ENCODE peak calls at places on chromosomes 1 and 21, in ten cellular contexts. One of them, this sample, is unnamed.

GRCh38 chr1:89900791-89901708 is 80.2 kb downstream of the LRRC8D start:
- DNase-seq in fibroblast of the aortic adventitia: no peak
- DNase-seq in AG10803: no peak
- DNase-seq in kidney epithelial cell: no peak
- DNase-seq in WERI-Rb-1: no peak
- DNase-seq in brain microvascular endothelial cell: no peak
- DNase-seq in cardiac muscle cell: peak
- DNase-seq in AG04449: no peak
- DNase-seq in fibroblast of lung: no peak
- DNase-seq in AG04450: no peak
- DNase-seq in this sample: no peak

GRCh38 chr1:240217398-240217797 is 125.7 kb downstream of the FMN2 start:
- DNase-seq in cardiac muscle cell: no peak
- DNase-seq in AG04449: no peak
- DNase-seq in WERI-Rb-1: no peak
- DNase-seq in fibroblast of the aortic adventitia: peak
- DNase-seq in fibroblast of lung: no peak
- DNase-seq in AG04450: no peak
- DNase-seq in kidney epithelial cell: no peak
- DNase-seq in AG10803: peak
- DNase-seq in brain microvascular endothelial cell: no peak
- DNase-seq in this sample: no peak

GRCh38 chr1:234743866-234744581 is 134.0 kb upstream of the IRF2BP2 start:
- DNase-seq in cardiac muscle cell: no peak
- DNase-seq in kidney epithelial cell: no peak
- DNase-seq in fibroblast of the aortic adventitia: peak
- DNase-seq in fibroblast of lung: peak
- DNase-seq in AG10803: no peak
- DNase-seq in AG04450: no peak
- DNase-seq in AG04449: no peak
- DNase-seq in WERI-Rb-1: no peak
- DNase-seq in brain microvascular endothelial cell: peak
- DNase-seq in this sample: peak

GRCh38 chr1:64405833-64406232 is 64.1 kb upstream of the CACHD1 start:
- DNase-seq in kidney epithelial cell: no peak
- DNase-seq in cardiac muscle cell: no peak
- DNase-seq in brain microvascular endothelial cell: no peak
- DNase-seq in AG04450: no peak
- DNase-seq in fibroblast of the aortic adventitia: no peak
- DNase-seq in WERI-Rb-1: no peak
- DNase-seq in fibroblast of lung: no peak
- DNase-seq in AG10803: no peak
- DNase-seq in AG04449: no peak
- DNase-seq in this sample: no peak

GRCh38 chr21:41228958-41229357 is 61.0 kb downstream of the BACE2 start:
- DNase-seq in AG04449: no peak
- DNase-seq in fibroblast of lung: no peak
- DNase-seq in AG10803: no peak
- DNase-seq in fibroblast of the aortic adventitia: no peak
- DNase-seq in WERI-Rb-1: no peak
- DNase-seq in kidney epithelial cell: no peak
- DNase-seq in brain microvascular endothelial cell: no peak
- DNase-seq in AG04450: no peak
- DNase-seq in cardiac muscle cell: no peak
- DNase-seq in this sample: no peak

GRCh38 chr1:201538618-201539551 is at the start of gene NAV1:
- DNase-seq in cardiac muscle cell: peak
- DNase-seq in brain microvascular endothelial cell: no peak
- DNase-seq in fibroblast of the aortic adventitia: peak
- DNase-seq in AG04450: no peak
- DNase-seq in kidney epithelial cell: no peak
- DNase-seq in fibroblast of lung: peak
- DNase-seq in WERI-Rb-1: peak
- DNase-seq in AG10803: peak
- DNase-seq in AG04449: no peak
- DNase-seq in this sample: peak

GRCh38 chr1:99266731-99267130 is 2.4 kb downstream of the PLPPR4 start:
- DNase-seq in fibroblast of lung: peak
- DNase-seq in AG04450: peak
- DNase-seq in cardiac muscle cell: no peak
- DNase-seq in fibroblast of the aortic adventitia: peak
- DNase-seq in AG10803: peak
- DNase-seq in WERI-Rb-1: no peak
- DNase-seq in AG04449: peak
- DNase-seq in brain microvascular endothelial cell: peak
- DNase-seq in kidney epithelial cell: no peak
- DNase-seq in this sample: peak

GRCh38 chr21:41705546-41706262 is 61.1 kb downstream of the RIPK4 start:
- DNase-seq in fibroblast of the aortic adventitia: no peak
- DNase-seq in kidney epithelial cell: no peak
- DNase-seq in AG10803: no peak
- DNase-seq in AG04449: no peak
- DNase-seq in brain microvascular endothelial cell: no peak
- DNase-seq in WERI-Rb-1: no peak
- DNase-seq in fibroblast of lung: no peak
- DNase-seq in AG04450: no peak
- DNase-seq in cardiac muscle cell: no peak
- DNase-seq in this sample: no peak

GRCh38 chr1:162023547-162024501 is at the start of gene OLFML2B:
- DNase-seq in AG04450: peak
- DNase-seq in cardiac muscle cell: peak
- DNase-seq in brain microvascular endothelial cell: peak
- DNase-seq in fibroblast of the aortic adventitia: peak
- DNase-seq in WERI-Rb-1: peak
- DNase-seq in fibroblast of lung: peak
- DNase-seq in AG10803: peak
- DNase-seq in AG04449: peak
- DNase-seq in kidney epithelial cell: peak
- DNase-seq in this sample: peak

GRCh38 chr1:20936621-20937020 is 149.5 kb upstream of the HP1BP3 start:
- DNase-seq in WERI-Rb-1: no peak
- DNase-seq in AG04450: no peak
- DNase-seq in kidney epithelial cell: no peak
- DNase-seq in fibroblast of the aortic adventitia: peak
- DNase-seq in brain microvascular endothelial cell: no peak
- DNase-seq in cardiac muscle cell: no peak
- DNase-seq in AG10803: no peak
- DNase-seq in AG04449: no peak
- DNase-seq in fibroblast of lung: peak
- DNase-seq in this sample: peak

GRCh38 chr1:74733616-74734484 is 898 bp downstream of the TYW3 start:
- DNase-seq in brain microvascular endothelial cell: peak
- DNase-seq in fibroblast of the aortic adventitia: peak
- DNase-seq in kidney epithelial cell: peak
- DNase-seq in AG04450: peak
- DNase-seq in AG04449: no peak
- DNase-seq in cardiac muscle cell: peak
- DNase-seq in fibroblast of lung: peak
- DNase-seq in WERI-Rb-1: peak
- DNase-seq in AG10803: peak
- DNase-seq in this sample: peak

GRCh38 chr1:29230204-29230552 is 556 bp downstream of the MECR start:
- DNase-seq in fibroblast of the aortic adventitia: no peak
- DNase-seq in AG04450: no peak
- DNase-seq in WERI-Rb-1: no peak
- DNase-seq in brain microvascular endothelial cell: no peak
- DNase-seq in kidney epithelial cell: no peak
- DNase-seq in fibroblast of lung: no peak
- DNase-seq in AG10803: no peak
- DNase-seq in AG04449: no peak
- DNase-seq in cardiac muscle cell: no peak
- DNase-seq in this sample: no peak

GRCh38 chr1:186974774-186975181 is 146.0 kb downstream of the PLA2G4A start:
- DNase-seq in fibroblast of the aortic adventitia: peak
- DNase-seq in AG04450: peak
- DNase-seq in AG04449: peak
- DNase-seq in fibroblast of lung: peak
- DNase-seq in kidney epithelial cell: peak
- DNase-seq in WERI-Rb-1: no peak
- DNase-seq in AG10803: peak
- DNase-seq in cardiac muscle cell: no peak
- DNase-seq in brain microvascular endothelial cell: peak
- DNase-seq in this sample: peak

GRCh38 chr1:27529638-27530018 is 39.7 kb upstream of the WASF2 start:
- DNase-seq in brain microvascular endothelial cell: no peak
- DNase-seq in kidney epithelial cell: no peak
- DNase-seq in fibroblast of the aortic adventitia: no peak
- DNase-seq in AG10803: no peak
- DNase-seq in AG04449: no peak
- DNase-seq in AG04450: no peak
- DNase-seq in cardiac muscle cell: no peak
- DNase-seq in WERI-Rb-1: no peak
- DNase-seq in fibroblast of lung: no peak
- DNase-seq in this sample: no peak

GRCh38 chr1:925532-926421 is 2.1 kb downstream of the SAMD11 start:
- DNase-seq in fibroblast of the aortic adventitia: peak
- DNase-seq in fibroblast of lung: peak
- DNase-seq in brain microvascular endothelial cell: no peak
- DNase-seq in kidney epithelial cell: no peak
- DNase-seq in AG04449: no peak
- DNase-seq in cardiac muscle cell: peak
- DNase-seq in WERI-Rb-1: peak
- DNase-seq in AG10803: peak
- DNase-seq in AG04450: no peak
- DNase-seq in this sample: no peak

GRCh38 chr21:46052703-46053651 is 44.9 kb upstream of the COL6A2 start:
- DNase-seq in fibroblast of the aortic adventitia: peak
- DNase-seq in cardiac muscle cell: no peak
- DNase-seq in AG04450: no peak
- DNase-seq in AG10803: peak
- DNase-seq in WERI-Rb-1: no peak
- DNase-seq in brain microvascular endothelial cell: peak
- DNase-seq in kidney epithelial cell: peak
- DNase-seq in fibroblast of lung: peak
- DNase-seq in AG04449: peak
- DNase-seq in this sample: peak

GRCh38 chr1:151012684-151013471 is 4.6 kb downstream of the PRUNE1 start:
- DNase-seq in kidney epithelial cell: no peak
- DNase-seq in cardiac muscle cell: peak
- DNase-seq in brain microvascular endothelial cell: peak
- DNase-seq in fibroblast of the aortic adventitia: no peak
- DNase-seq in WERI-Rb-1: no peak
- DNase-seq in AG10803: no peak
- DNase-seq in fibroblast of lung: no peak
- DNase-seq in AG04450: no peak
- DNase-seq in AG04449: no peak
- DNase-seq in this sample: no peak

GRCh38 chr1:93734999-93735398 is 53.4 kb upstream of the BCAR3 start:
- DNase-seq in WERI-Rb-1: no peak
- DNase-seq in cardiac muscle cell: no peak
- DNase-seq in fibroblast of lung: no peak
- DNase-seq in AG04450: no peak
- DNase-seq in AG04449: no peak
- DNase-seq in brain microvascular endothelial cell: no peak
- DNase-seq in AG10803: peak
- DNase-seq in fibroblast of the aortic adventitia: no peak
- DNase-seq in kidney epithelial cell: no peak
- DNase-seq in this sample: no peak
- TF ChIP-seq CTCF in WERI-Rb-1: peak
- TF ChIP-seq CTCF in cardiac muscle cell: peak
- TF ChIP-seq CTCF in fibroblast of lung: peak
- TF ChIP-seq CTCF in AG04450: peak
- TF ChIP-seq CTCF in AG04449: peak
- TF ChIP-seq CTCF in brain microvascular endothelial cell: peak
- TF ChIP-seq CTCF in AG10803: peak
- TF ChIP-seq CTCF in fibroblast of the aortic adventitia: peak
- TF ChIP-seq CTCF in kidney epithelial cell: peak
- TF ChIP-seq CTCF in this sample: peak

DNA sequence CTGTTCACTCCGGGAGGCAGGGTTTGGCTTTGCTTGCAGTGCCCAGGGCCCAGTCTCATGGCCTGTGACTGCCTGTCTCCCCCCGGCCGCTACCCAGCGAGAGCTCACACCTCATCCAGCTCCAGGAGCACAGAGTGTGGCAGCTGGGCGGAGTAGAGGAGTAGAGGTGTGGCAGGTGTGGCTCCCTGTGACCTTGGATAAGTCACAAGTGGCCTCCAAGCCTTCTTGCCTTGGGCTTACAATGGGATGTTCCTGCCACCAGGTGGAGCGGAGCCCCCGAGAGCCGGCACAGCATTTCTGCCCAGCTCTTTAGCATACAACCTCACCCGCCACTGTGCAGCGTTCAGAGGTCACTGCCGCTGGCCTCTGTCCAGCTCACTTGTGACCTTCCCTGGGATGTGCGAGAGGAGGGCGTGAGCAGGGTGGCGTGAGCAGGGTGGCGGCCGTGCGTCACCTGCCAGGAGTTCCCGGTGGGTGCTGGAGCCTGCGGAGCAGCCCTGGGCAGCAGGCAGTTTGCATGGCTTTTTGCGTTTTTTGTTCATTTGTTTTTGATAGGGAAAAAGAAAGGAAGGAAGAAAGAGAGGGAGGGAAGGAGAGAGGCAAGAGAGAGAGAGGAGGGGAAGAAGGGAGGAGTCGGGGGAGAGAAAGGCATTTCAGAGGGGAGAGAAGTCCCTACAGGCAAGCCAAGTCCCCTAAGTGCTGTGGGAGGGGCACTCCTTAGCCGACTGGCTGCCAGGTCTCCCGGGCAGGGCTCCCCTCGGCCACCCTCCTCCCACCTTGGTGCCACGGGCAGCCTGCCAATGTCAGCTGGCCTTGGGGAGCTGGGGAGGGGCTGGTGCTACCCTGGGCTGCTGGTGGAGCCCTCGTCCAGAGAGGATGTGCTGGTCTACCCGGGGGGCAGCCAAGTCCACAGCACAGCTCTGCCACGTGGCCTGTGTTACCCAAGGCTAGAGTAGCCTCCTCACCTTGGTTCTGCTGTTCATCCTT is 42.6 kb downstream of the CRYAA start:
- DNase-seq in WERI-Rb-1: peak
- DNase-seq in fibroblast of lung: no peak
- DNase-seq in brain microvascular endothelial cell: no peak
- DNase-seq in AG10803: no peak
- DNase-seq in AG04449: no peak
- DNase-seq in kidney epithelial cell: no peak
- DNase-seq in fibroblast of the aortic adventitia: peak
- DNase-seq in cardiac muscle cell: peak
- DNase-seq in AG04450: no peak
- DNase-seq in this sample: no peak
- TF ChIP-seq CTCF in WERI-Rb-1: peak
- TF ChIP-seq CTCF in fibroblast of lung: no peak
- TF ChIP-seq CTCF in brain microvascular endothelial cell: peak
- TF ChIP-seq CTCF in AG10803: peak
- TF ChIP-seq CTCF in AG04449: peak
- TF ChIP-seq CTCF in kidney epithelial cell: peak
- TF ChIP-seq CTCF in fibroblast of the aortic adventitia: peak
- TF ChIP-seq CTCF in cardiac muscle cell: peak
- TF ChIP-seq CTCF in AG04450: peak
- TF ChIP-seq CTCF in this sample: peak

GRCh38 chr1:176119549-176119948 is 87.5 kb downstream of the COP1 start:
- DNase-seq in kidney epithelial cell: no peak
- DNase-seq in AG04449: no peak
- DNase-seq in WERI-Rb-1: no peak
- DNase-seq in fibroblast of the aortic adventitia: peak
- DNase-seq in AG10803: peak
- DNase-seq in AG04450: no peak
- DNase-seq in cardiac muscle cell: no peak
- DNase-seq in fibroblast of lung: peak
- DNase-seq in brain microvascular endothelial cell: no peak
- DNase-seq in this sample: no peak
- TF ChIP-seq CTCF in kidney epithelial cell: peak
- TF ChIP-seq CTCF in AG04449: no peak
- TF ChIP-seq CTCF in WERI-Rb-1: peak
- TF ChIP-seq CTCF in fibroblast of the aortic adventitia: peak
- TF ChIP-seq CTCF in AG10803: no peak
- TF ChIP-seq CTCF in AG04450: peak
- TF ChIP-seq CTCF in cardiac muscle cell: peak
- TF ChIP-seq CTCF in fibroblast of lung: no peak
- TF ChIP-seq CTCF in brain microvascular endothelial cell: peak
- TF ChIP-seq CTCF in this sample: peak

GRCh38 chr1:39826583-39826982 is 37.9 kb upstream of the BMP8B start:
- DNase-seq in AG10803: no peak
- DNase-seq in cardiac muscle cell: no peak
- DNase-seq in brain microvascular endothelial cell: no peak
- DNase-seq in AG04449: no peak
- DNase-seq in fibroblast of the aortic adventitia: no peak
- DNase-seq in WERI-Rb-1: no peak
- DNase-seq in kidney epithelial cell: no peak
- DNase-seq in AG04450: no peak
- DNase-seq in fibroblast of lung: no peak
- DNase-seq in this sample: no peak
- TF ChIP-seq CTCF in AG10803: no peak
- TF ChIP-seq CTCF in cardiac muscle cell: no peak
- TF ChIP-seq CTCF in brain microvascular endothelial cell: no peak
- TF ChIP-seq CTCF in AG04449: no peak
- TF ChIP-seq CTCF in fibroblast of the aortic adventitia: no peak
- TF ChIP-seq CTCF in WERI-Rb-1: no peak
- TF ChIP-seq CTCF in kidney epithelial cell: no peak
- TF ChIP-seq CTCF in AG04450: no peak
- TF ChIP-seq CTCF in fibroblast of lung: no peak
- TF ChIP-seq CTCF in this sample: no peak

This sample was measured in astrocyte of the spinal cord.